ENCODE peak calls at places on chromosome 14, in five cellular contexts. N is CD8-positive, alpha-beta memory T cell; M is SJSA1; Q is ascending aorta; J is adrenal gland. F is an unnamed sample. For H3K9me3, the result is how much of the 10 kb centered on the place peaks cover.

GRCh38 chr14:68451676-68452387 is 341.0 kb downstream of the ZFP36L1 start:
- DNase-seq in N (no peak), J (no peak), Q (no peak), M (no peak), F (no peak)

GRCh38 chr14:58272589-58273372 is 25.6 kb upstream of the ARID4A start:
- DNase-seq in Q (no peak), M (no peak), J (no peak), N (no peak), F (no peak)

GRCh38 chr14:31449971-31450610 is 7.2 kb downstream of the DTD2 start:
- DNase-seq in Q (no peak), N (no peak), J (no peak), M (peak), F (no peak)

GRCh38 chr14:94971750-94972149 is 185.6 kb downstream of the DICER1 start:
- DNase-seq in M (peak), Q (no peak), N (no peak), J (no peak), F (no peak)

GRCh38 chr14:88974991-88975835 is 150.8 kb downstream of the TTC8 start:
- DNase-seq in M (no peak), N (no peak), Q (no peak), J (peak), F (no peak)

GRCh38 chr14:60183724-60184596 is 18.8 kb upstream of the DHRS7 start:
- DNase-seq in N (no peak), Q (no peak), J (no peak), M (peak), F (no peak)

GRCh38 chr14:77681196-77682157 is 26.3 kb downstream of the ALKBH1 start:
- DNase-seq in M (peak), Q (no peak), J (no peak), N (no peak), F (no peak)

GRCh38 chr14:68506645-68507405 is 286.0 kb downstream of the ZFP36L1 start:
- DNase-seq in M (no peak), J (no peak), Q (no peak), N (no peak), F (no peak)

GRCh38 chr14:21734457-21735074 is 60.9 kb upstream of the OR4E1 start:
- DNase-seq in N (no peak), M (peak), J (no peak), Q (no peak), F (no peak)

DNA sequence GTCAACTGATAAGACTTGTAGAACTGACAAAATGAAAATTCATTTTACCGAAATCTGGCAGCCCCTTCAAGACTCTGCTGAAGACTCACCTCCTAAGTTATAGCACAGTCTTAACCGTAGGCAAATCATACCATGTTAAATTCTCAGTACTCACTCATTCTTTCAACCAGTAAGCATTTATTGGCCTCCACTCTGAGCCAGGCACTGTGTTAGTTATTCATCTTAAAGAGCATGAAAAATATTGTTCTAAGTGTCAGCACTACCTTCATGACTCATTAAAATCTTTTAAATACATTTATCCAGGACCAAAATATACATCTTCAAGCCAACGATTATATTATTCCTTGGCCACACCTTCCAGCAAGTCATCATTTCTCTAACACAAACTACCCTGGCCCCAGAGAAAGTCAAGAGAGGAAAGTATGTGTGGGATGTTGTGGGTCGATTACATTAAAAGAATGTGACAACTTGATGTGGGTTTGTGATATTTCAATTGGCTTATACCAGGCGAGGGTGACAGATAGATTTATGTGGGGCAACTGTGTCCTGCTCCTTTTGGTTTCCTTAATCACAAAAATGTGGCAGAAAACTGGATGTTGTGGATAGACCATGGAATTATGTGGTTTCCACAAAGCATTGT is 55.0 kb downstream of the TMEM30B start:
- DNase-seq in J (no peak), M (peak), N (no peak), Q (no peak), F (no peak)
- H3K9me3 ChIP-seq in J (under half), M (under half), N (under half), Q (under half), F (under half)

DNA sequence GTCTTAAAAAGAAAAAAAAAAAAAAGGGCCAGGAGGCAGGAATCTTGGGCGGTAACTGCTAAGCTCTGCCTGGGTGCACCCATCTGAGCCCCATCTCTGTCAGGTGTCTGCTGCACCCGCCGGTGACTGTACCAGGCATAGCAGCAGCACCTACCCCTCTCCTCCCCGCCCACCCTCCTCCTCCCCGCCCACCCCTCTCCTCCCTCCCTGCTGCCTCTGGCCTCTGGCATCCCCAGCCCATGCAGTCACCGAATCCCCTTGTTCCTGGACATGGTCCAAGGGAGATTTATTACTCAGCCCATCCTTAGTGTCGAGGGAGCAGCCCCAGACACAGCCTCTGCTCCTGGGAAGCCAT is 152.8 kb upstream of the C14orf180 start:
- DNase-seq in N (no peak), Q (no peak), M (no peak), J (no peak), F (no peak)
- H3K9me3 ChIP-seq in N (under half), Q (under half), M (under half), J (under half), F (under half)

GRCh38 chr14:56161658-56162057 is 43.4 kb downstream of the PELI2 start:
- DNase-seq in M (no peak), J (no peak), Q (no peak), N (no peak), F (no peak)
- H3K9me3 ChIP-seq in M (under half), J (under half), Q (under half), N (under half), F (under half)

GRCh38 chr14:104302794-104303405 is 164.5 kb downstream of the KIF26A start:
- DNase-seq in J (no peak), Q (no peak), M (no peak), N (peak), F (no peak)
- H3K9me3 ChIP-seq in J (under half), Q (under half), M (under half), N (under half), F (under half)

GRCh38 chr14:43175896-43176295 is 1331.2 kb downstream of the FSCB start:
- DNase-seq in N (no peak), M (no peak), J (no peak), Q (no peak), F (no peak)
- H3K9me3 ChIP-seq in N (under half), M (under half), J (under half), Q (under half), F (under half)

F was measured in T-helper 17 cell.